ENCODE peak calls at places on chromosome 1, in nine cellular contexts. F is activated T-helper 1 cell treated with anti-CD3 and anti-CD28 coated beads, Interleukin-12 subunit alpha, Interleukin-12 subunit beta, Interleukin-2, Interleukin-4 antibody, amounts not matched to agents 30 ng/mL and 10 ng/mL and 1 ng/mL, durations not matched to agents 14 hours and 24 hours and 36 hours; M is activated effector memory CD4-positive, alpha-beta T cell treated with Interleukin-2 at 50 U/mL for 16 hours; S is dorsolateral prefrontal cortex; P is endothelial cell; D is Calu3; K is Daoy; A is stimulated activated naive CD4-positive, alpha-beta T cell; U is NCI-H2081. W is an unnamed sample.

GRCh38 chr1:40856116-40856515 is 6.0 kb downstream of the CITED4 start:
- DNase-seq in F (no peak), M (no peak), S (no peak), P (no peak), D (no peak), K (no peak), A (no peak), U (no peak), W (no peak)

GRCh38 chr1:227944931-227945890 is 2.5 kb downstream of the WNT9A start:
- DNase-seq in F (no peak), M (no peak), S (no peak), P (no peak), D (no peak), K (no peak), A (no peak), U (peak), W (peak)

GRCh38 chr1:67840449-67840848 is 7.2 kb upstream of the GNG12 start:
- DNase-seq in F (no peak), M (no peak), S (no peak), P (no peak), D (no peak), K (peak), A (no peak), U (no peak), W (no peak)

GRCh38 chr1:38003261-38004250 is 1.8 kb downstream of the FHL3 start:
- DNase-seq in F (no peak), M (no peak), S (no peak), P (no peak), D (no peak), K (peak), A (no peak), U (no peak), W (no peak)

GRCh38 chr1:17485280-17485679 is 45.8 kb upstream of the RCC2 start:
- DNase-seq in F (no peak), M (no peak), S (no peak), P (peak), D (peak), K (peak), A (no peak), U (no peak), W (peak)

GRCh38 chr1:24525606-24526005 is 23.0 kb downstream of the RCAN3 start:
- DNase-seq in F (no peak), M (no peak), S (no peak), P (no peak), D (no peak), K (no peak), A (no peak), U (no peak), W (no peak)

GRCh38 chr1:244758700-244759099 is 76.8 kb upstream of the COX20 start:
- DNase-seq in F (no peak), M (no peak), S (no peak), P (no peak), D (no peak), K (no peak), A (no peak), U (peak), W (no peak)

GRCh38 chr1:7299329-7299799 is 471.7 kb upstream of the VAMP3 start:
- DNase-seq in F (no peak), M (no peak), S (peak), P (no peak), D (peak), K (peak), A (no peak), U (peak), W (peak)

GRCh38 chr1:31800677-31800967 is 15.2 kb downstream of the SPOCD1 start:
- DNase-seq in F (no peak), M (no peak), S (no peak), P (no peak), D (no peak), K (no peak), A (no peak), U (no peak), W (no peak)

GRCh38 chr1:223547316-223548114 is 118.0 kb downstream of the CAPN8 start:
- DNase-seq in F (no peak), M (no peak), S (no peak), P (no peak), D (no peak), K (no peak), A (no peak), U (no peak), W (no peak)

GRCh38 chr1:84539972-84540371 is 33.6 kb upstream of the GNG5 start:
- DNase-seq in F (no peak), M (no peak), S (no peak), P (no peak), D (no peak), K (peak), A (no peak), U (no peak), W (no peak)

GRCh38 chr1:109876617-109877319 is 33.9 kb upstream of the CSF1 start:
- DNase-seq in F (no peak), M (no peak), S (no peak), P (no peak), D (no peak), K (peak), A (no peak), U (no peak), W (no peak)

GRCh38 chr1:35870651-35871309 is 12.2 kb upstream of the AGO1 start:
- DNase-seq in F (no peak), M (no peak), S (no peak), P (no peak), D (no peak), K (no peak), A (no peak), U (no peak), W (no peak)

GRCh38 chr1:222814536-222815366 is at the start of gene DISP1:
- DNase-seq in F (peak), M (peak), S (peak), P (peak), D (peak), K (peak), A (peak), U (peak), W (peak)

GRCh38 chr1:95388041-95388440 is 154.0 kb downstream of the RWDD3 start:
- DNase-seq in F (no peak), M (no peak), S (no peak), P (no peak), D (no peak), K (no peak), A (no peak), U (peak), W (no peak)

GRCh38 chr1:7827134-7827955 is 25.5 kb downstream of the UTS2 start:
- DNase-seq in F (peak), M (peak), S (no peak), P (peak), D (no peak), K (no peak), A (peak), U (no peak), W (no peak)

GRCh38 chr1:89604414-89604735 is 28.5 kb upstream of the LRRC8C start:
- DNase-seq in F (no peak), M (no peak), S (no peak), P (no peak), D (no peak), K (no peak), A (no peak), U (no peak), W (no peak)

GRCh38 chr1:223417444-223417843 is 24.2 kb downstream of the CCDC185 start:
- DNase-seq in F (no peak), M (no peak), S (no peak), P (no peak), D (peak), K (no peak), A (no peak), U (no peak), W (no peak)

GRCh38 chr1:91012196-91012595 is 9.6 kb downstream of the ZNF644 start:
- DNase-seq in F (no peak), M (no peak), S (no peak), P (no peak), D (no peak), K (no peak), A (no peak), U (no peak), W (no peak)

GRCh38 chr1:196502437-196502836 is 105.8 kb downstream of the KCNT2 start:
- DNase-seq in F (no peak), M (no peak), S (no peak), P (no peak), D (no peak), K (no peak), A (no peak), U (no peak), W (no peak)

GRCh38 chr1:162373541-162374375 is 2.9 kb downstream of the SPATA46 start:
- DNase-seq in F (no peak), M (no peak), S (no peak), P (no peak), D (peak), K (no peak), A (no peak), U (no peak), W (no peak)

GRCh38 chr1:211811848-211812247 is 18.7 kb downstream of the LPGAT1 start:
- DNase-seq in F (no peak), M (no peak), S (no peak), P (no peak), D (no peak), K (no peak), A (no peak), U (no peak), W (no peak)

GRCh38 chr1:26409191-26409751 is 1.3 kb upstream of the LIN28A start:
- DNase-seq in F (no peak), M (no peak), S (no peak), P (peak), D (no peak), K (no peak), A (no peak), U (no peak), W (no peak)

GRCh38 chr1:76640092-76640491 is 227.2 kb upstream of the ST6GALNAC5 start:
- DNase-seq in F (no peak), M (no peak), S (no peak), P (no peak), D (no peak), K (peak), A (no peak), U (no peak), W (no peak)

GRCh38 chr1:223007250-223007649 is 135.8 kb downstream of the TLR5 start:
- DNase-seq in F (no peak), M (no peak), S (no peak), P (no peak), D (no peak), K (no peak), A (no peak), U (no peak), W (no peak)

GRCh38 chr1:241411056-241411775 is 54.2 kb upstream of the RGS7 start:
- DNase-seq in F (no peak), M (no peak), S (no peak), P (no peak), D (no peak), K (no peak), A (no peak), U (peak), W (no peak)